ENCODE peak calls at places on chromosomes 3 and 15, in five cellular contexts. Z is Calu3, Y is OCI-LY7, T is right lobe of liver, E is NB4. R is an unnamed sample.

GRCh38 chr3:157239082-157239704 is 79.2 kb upstream of the CCNL1 start:
- DNase-seq in Z (peak; percentile 93), Y (peak; percentile 64), E (peak; percentile 74), T (peak; percentile 73), R (no peak)

GRCh38 chr3:73353661-73354217 is 271.0 kb downstream of the PDZRN3 start:
- DNase-seq in E (no peak), T (no peak), Z (no peak), Y (no peak), R (no peak)

GRCh38 chr3:158167737-158168469 is 58.0 kb downstream of the RSRC1 start:
- DNase-seq in Y (no peak), T (no peak), E (peak; percentile 92), Z (peak; percentile 69), R (no peak)

GRCh38 chr3:175274056-175274455 is 414.9 kb downstream of the NAALADL2 start:
- DNase-seq in Z (no peak), T (no peak), Y (no peak), E (no peak), R (no peak)

GRCh38 chr3:146308222-146308621 is 57.3 kb upstream of the PLSCR4 start:
- DNase-seq in T (no peak), E (no peak), Z (no peak), Y (no peak), R (no peak)

GRCh38 chr15:26260517-26261133 is 397.5 kb upstream of the ATP10A start:
- DNase-seq in Y (peak; percentile 51), T (no peak), Z (peak; percentile 1), E (peak; percentile 52), R (no peak)

GRCh38 chr3:123584284-123584987 is 417 bp downstream of the HACD2 start:
- DNase-seq in Y (peak; percentile 44), T (peak; percentile 80), E (peak; percentile 24), Z (peak; percentile 65), R (no peak)

GRCh38 chr3:134366928-134367352 is 7.3 kb downstream of the AMOTL2 start:
- DNase-seq in Y (no peak), E (no peak), Z (no peak), T (peak; percentile 55), R (no peak)

GRCh38 chr3:134694445-134694844 is 43.6 kb upstream of the KY start:
- DNase-seq in Y (no peak), Z (no peak), T (no peak), E (no peak), R (no peak)

GRCh38 chr15:74134387-74135027 is 4.1 kb downstream of the ISLR2 start:
- DNase-seq in Z (peak; percentile 59), T (peak; percentile 80), Y (no peak), E (peak; percentile 57), R (no peak)
- TF ChIP-seq CTCF in Z (peak; percentile 35), T (peak; percentile 71), Y (peak; percentile 37), E (peak; percentile 47), R (no peak)

DNA sequence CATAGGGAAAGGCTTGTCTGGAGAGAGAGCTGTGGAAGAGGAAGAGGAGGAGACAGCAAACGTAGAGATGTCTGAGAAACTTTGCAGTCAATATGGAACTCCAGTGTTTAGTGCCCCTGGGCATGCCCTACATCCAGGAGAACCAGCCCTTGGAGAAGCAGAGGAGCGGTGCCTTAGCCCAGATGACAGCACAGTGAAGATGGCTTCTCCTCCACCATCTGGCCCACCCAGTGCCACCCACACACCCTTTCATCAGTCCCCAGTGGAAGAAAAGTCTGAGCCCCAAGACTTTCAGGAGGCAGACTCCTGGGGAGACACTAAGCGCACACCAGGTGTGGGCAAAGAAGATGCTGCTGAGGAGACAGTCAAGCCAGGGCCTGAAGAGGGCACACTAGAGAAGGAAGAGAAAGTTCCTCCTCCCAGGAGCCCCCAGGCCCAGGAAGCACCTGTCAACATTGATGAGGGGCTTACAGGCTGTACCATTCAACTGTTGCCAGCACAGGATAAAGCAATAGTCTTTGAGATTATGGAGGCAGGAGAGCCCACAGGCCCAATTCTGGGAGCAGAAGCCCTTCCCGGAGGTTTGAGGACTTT is 6.9 kb downstream of the MAP1A start:
- DNase-seq in E (no peak), Y (peak; percentile 75), Z (no peak), T (no peak), R (no peak)
- TF ChIP-seq CTCF in E (no peak), Y (peak; percentile 72), Z (no peak), T (no peak), R (no peak)

GRCh38 chr3:196321162-196321561 is 3.1 kb upstream of the DYNLT2B start:
- DNase-seq in E (peak; percentile 34), Y (no peak), T (no peak), Z (no peak), R (no peak)
- TF ChIP-seq CTCF in E (no peak), Y (no peak), T (no peak), Z (no peak), R (no peak)

DNA sequence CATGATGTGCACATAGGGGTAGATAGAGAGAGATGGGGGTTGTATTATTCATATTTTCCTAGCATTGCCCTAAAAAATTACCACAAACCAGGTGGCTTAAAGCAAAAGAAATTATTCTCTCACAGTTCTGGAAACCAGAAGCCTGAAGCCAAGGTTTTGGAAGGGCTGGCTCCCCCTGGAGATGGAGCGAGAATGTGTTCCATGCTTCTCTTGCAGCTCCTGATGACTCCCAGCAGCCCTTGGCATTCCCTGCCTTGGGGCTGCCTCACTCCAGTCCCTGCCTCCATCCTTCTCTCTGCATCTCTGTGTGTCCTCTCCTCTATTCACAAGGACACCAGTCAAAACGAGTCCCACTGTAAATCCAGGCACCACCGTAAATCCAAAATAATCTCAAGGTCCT is 91.5 kb upstream of the FAM174B start:
- DNase-seq in Y (no peak), T (no peak), Z (no peak), E (no peak), R (no peak)
- TF ChIP-seq CTCF in Y (no peak), T (no peak), Z (no peak), E (no peak), R (no peak)

DNA sequence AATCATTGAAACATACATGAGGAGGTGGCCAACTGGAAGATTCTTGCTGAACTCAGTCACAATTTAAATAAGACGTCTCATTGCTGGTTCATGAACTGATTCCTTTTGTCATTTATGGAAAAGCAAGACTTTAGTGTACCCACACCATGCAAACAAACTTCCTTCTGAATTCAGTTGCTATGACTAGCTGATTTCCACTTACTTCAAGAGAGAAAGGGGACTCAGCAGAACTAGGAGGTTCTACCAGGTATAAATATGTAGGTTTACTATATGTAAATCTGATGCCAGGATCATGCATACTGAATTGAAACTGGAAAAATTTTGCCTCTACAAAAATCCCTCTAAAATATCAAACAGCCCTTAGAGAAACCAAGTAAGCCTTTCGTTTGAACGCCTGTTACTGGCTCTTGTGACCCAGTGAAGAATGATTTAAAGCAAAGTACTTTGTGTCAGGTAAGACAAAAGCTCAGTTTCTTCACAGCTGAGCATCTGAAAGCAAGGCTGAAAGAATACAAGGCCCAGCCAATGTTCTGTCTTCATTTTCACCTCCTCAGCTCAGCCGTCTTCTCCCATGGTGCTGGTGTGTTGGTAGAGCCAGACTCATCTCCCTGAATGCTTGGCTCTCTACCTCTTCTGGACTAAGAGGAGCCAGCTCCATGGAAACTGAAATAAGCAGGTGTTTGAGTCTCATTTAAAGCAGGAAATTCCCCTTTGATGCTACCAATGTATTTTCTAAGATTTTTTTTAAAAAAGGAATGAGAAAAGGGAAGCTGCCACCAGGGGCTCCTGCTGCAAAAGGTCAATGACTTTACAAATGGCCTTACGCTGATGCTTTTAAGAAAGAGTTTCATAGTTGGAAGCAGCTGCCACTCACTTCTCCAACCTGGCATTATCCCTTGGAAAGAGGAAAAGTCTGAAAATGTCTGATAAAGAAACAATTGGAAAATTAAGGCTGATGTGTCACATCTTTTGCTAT is 301.6 kb downstream of the EFHB start:
- DNase-seq in Z (no peak), T (no peak), Y (no peak), E (no peak), R (no peak)
- TF ChIP-seq CTCF in Z (no peak), T (no peak), Y (peak; percentile 22), E (no peak), R (no peak)

GRCh38 chr3:33299395-33300081 is 22.3 kb downstream of the FBXL2 start:
- DNase-seq in E (no peak), Z (no peak), Y (no peak), T (no peak), R (no peak)
- TF ChIP-seq CTCF in E (no peak), Z (no peak), Y (no peak), T (no peak), R (no peak)